ENCODE peak calls at places on chromosomes 12 and 14, in four cellular contexts. One of them, this sample, is unnamed.
A peak's percentile ranks its signal among the peaks of the same experiment; 100 is the strongest.

GRCh38 chr12:51442324-51442723 is 17.7 kb downstream of the SLC4A8 start:
- DNase-seq in epithelial cell of esophagus: peak; percentile 15
- DNase-seq in A549: no peak
- DNase-seq in stimulated activated CD8-positive, alpha-beta memory T cell treated with anti-CD3 and anti-CD28 coated beads, Interleukin-7, amount 100 ng/mL, for 24 hours: no peak
- DNase-seq in this sample: no peak

GRCh38 chr14:33404054-33404453 is 465.4 kb downstream of the NPAS3 start:
- DNase-seq in epithelial cell of esophagus: peak; percentile 41
- DNase-seq in A549: no peak
- DNase-seq in stimulated activated CD8-positive, alpha-beta memory T cell treated with anti-CD3 and anti-CD28 coated beads, Interleukin-7, amount 100 ng/mL, for 24 hours: no peak
- DNase-seq in this sample: no peak

GRCh38 chr12:111274820-111275219 is 94.1 kb downstream of the PHETA1 start:
- DNase-seq in epithelial cell of esophagus: no peak
- DNase-seq in A549: peak; percentile 63
- DNase-seq in stimulated activated CD8-positive, alpha-beta memory T cell treated with anti-CD3 and anti-CD28 coated beads, Interleukin-7, amount 100 ng/mL, for 24 hours: no peak
- DNase-seq in this sample: no peak

GRCh38 chr14:93959239-93960107 is 16.9 kb downstream of the ASB2 start:
- DNase-seq in epithelial cell of esophagus: peak; percentile 97
- DNase-seq in A549: peak; percentile 92
- DNase-seq in stimulated activated CD8-positive, alpha-beta memory T cell treated with anti-CD3 and anti-CD28 coated beads, Interleukin-7, amount 100 ng/mL, for 24 hours: peak; percentile 83
- DNase-seq in this sample: peak; percentile 79

GRCh38 chr14:44316647-44317432 is 190.2 kb downstream of the FSCB start:
- DNase-seq in epithelial cell of esophagus: peak; percentile 97
- DNase-seq in A549: peak; percentile 68
- DNase-seq in stimulated activated CD8-positive, alpha-beta memory T cell treated with anti-CD3 and anti-CD28 coated beads, Interleukin-7, amount 100 ng/mL, for 24 hours: no peak
- DNase-seq in this sample: no peak

GRCh38 chr12:68245071-68246021 is 8.1 kb downstream of the IL22 start:
- DNase-seq in epithelial cell of esophagus: no peak
- DNase-seq in A549: no peak
- DNase-seq in stimulated activated CD8-positive, alpha-beta memory T cell treated with anti-CD3 and anti-CD28 coated beads, Interleukin-7, amount 100 ng/mL, for 24 hours: no peak
- DNase-seq in this sample: no peak

GRCh38 chr12:89244536-89244935 is 107.8 kb downstream of the DUSP6 start:
- DNase-seq in epithelial cell of esophagus: peak; percentile 41
- DNase-seq in A549: no peak
- DNase-seq in stimulated activated CD8-positive, alpha-beta memory T cell treated with anti-CD3 and anti-CD28 coated beads, Interleukin-7, amount 100 ng/mL, for 24 hours: no peak
- DNase-seq in this sample: no peak

GRCh38 chr12:50633950-50634349 is 129.2 kb downstream of the DIP2B start:
- DNase-seq in epithelial cell of esophagus: no peak
- DNase-seq in A549: no peak
- DNase-seq in stimulated activated CD8-positive, alpha-beta memory T cell treated with anti-CD3 and anti-CD28 coated beads, Interleukin-7, amount 100 ng/mL, for 24 hours: no peak
- DNase-seq in this sample: no peak

GRCh38 chr12:10279937-10280336 is 27.7 kb upstream of the KLRD1 start:
- DNase-seq in epithelial cell of esophagus: no peak
- DNase-seq in A549: no peak
- DNase-seq in stimulated activated CD8-positive, alpha-beta memory T cell treated with anti-CD3 and anti-CD28 coated beads, Interleukin-7, amount 100 ng/mL, for 24 hours: no peak
- DNase-seq in this sample: no peak

GRCh38 chr14:95943699-95944098 is 67.1 kb downstream of the TUNAR start:
- DNase-seq in epithelial cell of esophagus: no peak
- DNase-seq in A549: no peak
- DNase-seq in stimulated activated CD8-positive, alpha-beta memory T cell treated with anti-CD3 and anti-CD28 coated beads, Interleukin-7, amount 100 ng/mL, for 24 hours: no peak
- DNase-seq in this sample: no peak

GRCh38 chr14:99073401-99073800 is 198.6 kb downstream of the BCL11B start:
- DNase-seq in epithelial cell of esophagus: no peak
- DNase-seq in A549: no peak
- DNase-seq in stimulated activated CD8-positive, alpha-beta memory T cell treated with anti-CD3 and anti-CD28 coated beads, Interleukin-7, amount 100 ng/mL, for 24 hours: no peak
- DNase-seq in this sample: no peak

GRCh38 chr12:8699714-8700113 is 1.9 kb downstream of the RIMKLB start:
- DNase-seq in epithelial cell of esophagus: no peak
- DNase-seq in A549: no peak
- DNase-seq in stimulated activated CD8-positive, alpha-beta memory T cell treated with anti-CD3 and anti-CD28 coated beads, Interleukin-7, amount 100 ng/mL, for 24 hours: no peak
- DNase-seq in this sample: no peak

GRCh38 chr12:132194056-132194455 is 49.8 kb downstream of the NOC4L start:
- DNase-seq in epithelial cell of esophagus: no peak
- DNase-seq in A549: peak; percentile 66
- DNase-seq in stimulated activated CD8-positive, alpha-beta memory T cell treated with anti-CD3 and anti-CD28 coated beads, Interleukin-7, amount 100 ng/mL, for 24 hours: no peak
- DNase-seq in this sample: peak; percentile 55

GRCh38 chr12:7162691-7163114 is 26.8 kb upstream of the PEX5 start:
- DNase-seq in epithelial cell of esophagus: peak; percentile 74
- DNase-seq in A549: peak; percentile 66
- DNase-seq in stimulated activated CD8-positive, alpha-beta memory T cell treated with anti-CD3 and anti-CD28 coated beads, Interleukin-7, amount 100 ng/mL, for 24 hours: no peak
- DNase-seq in this sample: no peak

GRCh38 chr14:79510659-79511058 is 700.6 kb downstream of the DIO2 start:
- DNase-seq in epithelial cell of esophagus: peak; percentile 77
- DNase-seq in A549: no peak
- DNase-seq in stimulated activated CD8-positive, alpha-beta memory T cell treated with anti-CD3 and anti-CD28 coated beads, Interleukin-7, amount 100 ng/mL, for 24 hours: no peak
- DNase-seq in this sample: no peak

GRCh38 chr12:83615152-83615551 is 928.4 kb downstream of the TMTC2 start:
- DNase-seq in epithelial cell of esophagus: no peak
- DNase-seq in A549: no peak
- DNase-seq in stimulated activated CD8-positive, alpha-beta memory T cell treated with anti-CD3 and anti-CD28 coated beads, Interleukin-7, amount 100 ng/mL, for 24 hours: no peak
- DNase-seq in this sample: no peak

GRCh38 chr12:124696689-124697476 is 129.5 kb upstream of the NCOR2 start:
- DNase-seq in epithelial cell of esophagus: no peak
- DNase-seq in A549: no peak
- DNase-seq in stimulated activated CD8-positive, alpha-beta memory T cell treated with anti-CD3 and anti-CD28 coated beads, Interleukin-7, amount 100 ng/mL, for 24 hours: no peak
- DNase-seq in this sample: no peak

GRCh38 chr12:123929869-123930583 is 42.6 kb downstream of the CCDC92 start:
- DNase-seq in epithelial cell of esophagus: no peak
- DNase-seq in A549: no peak
- DNase-seq in stimulated activated CD8-positive, alpha-beta memory T cell treated with anti-CD3 and anti-CD28 coated beads, Interleukin-7, amount 100 ng/mL, for 24 hours: no peak
- DNase-seq in this sample: no peak

GRCh38 chr14:69657961-69658360 is 46.6 kb downstream of the SUSD6 start:
- DNase-seq in epithelial cell of esophagus: peak; percentile 94
- DNase-seq in A549: no peak
- DNase-seq in stimulated activated CD8-positive, alpha-beta memory T cell treated with anti-CD3 and anti-CD28 coated beads, Interleukin-7, amount 100 ng/mL, for 24 hours: no peak
- DNase-seq in this sample: no peak

GRCh38 chr12:116213014-116213413 is 64.5 kb downstream of the MED13L start:
- DNase-seq in epithelial cell of esophagus: no peak
- DNase-seq in A549: no peak
- DNase-seq in stimulated activated CD8-positive, alpha-beta memory T cell treated with anti-CD3 and anti-CD28 coated beads, Interleukin-7, amount 100 ng/mL, for 24 hours: no peak
- DNase-seq in this sample: no peak

GRCh38 chr12:64691227-64691792 is 67.9 kb downstream of the GNS start:
- DNase-seq in epithelial cell of esophagus: no peak
- DNase-seq in A549: no peak
- DNase-seq in stimulated activated CD8-positive, alpha-beta memory T cell treated with anti-CD3 and anti-CD28 coated beads, Interleukin-7, amount 100 ng/mL, for 24 hours: no peak
- DNase-seq in this sample: no peak

GRCh38 chr12:58367041-58367440 is 425.7 kb downstream of the ATP23 start:
- DNase-seq in epithelial cell of esophagus: no peak
- DNase-seq in A549: no peak
- DNase-seq in stimulated activated CD8-positive, alpha-beta memory T cell treated with anti-CD3 and anti-CD28 coated beads, Interleukin-7, amount 100 ng/mL, for 24 hours: no peak
- DNase-seq in this sample: no peak